ENCODE peak calls at places on chromosomes 1 and 21, in five cellular contexts. V is midbrain; D is GM13976; Y is stimulated activated CD8-positive, alpha-beta memory T cell treated with anti-CD3 and anti-CD28 coated beads, Interleukin-7, amount 100 ng/mL, for 1 hour; C is tibial nerve. L is an unnamed sample.
A peak's percentile ranks its signal among the peaks of the same experiment; 100 is the strongest.

GRCh38 chr1:28160677-28161328 is 15.7 kb downstream of the PTAFR start:
- DNase-seq in V (no peak), D (no peak), Y (no peak), C (no peak), L (no peak)

GRCh38 chr1:9099555-9099954 is 29.3 kb downstream of the GPR157 start:
- DNase-seq in V (no peak), D (no peak), Y (no peak), C (no peak), L (no peak)

GRCh38 chr1:8870118-8870517 is 8.4 kb downstream of the ENO1 start:
- DNase-seq in V (no peak), D (no peak), Y (no peak), C (no peak), L (no peak)

GRCh38 chr1:220843481-220844011 is 35.7 kb upstream of the HLX start:
- DNase-seq in V (no peak), D (no peak), Y (no peak), C (peak; percentile 21), L (no peak)

GRCh38 chr1:243734311-243734700 is 115.7 kb downstream of the AKT3 start:
- DNase-seq in V (no peak), D (no peak), Y (no peak), C (no peak), L (no peak)

GRCh38 chr1:192751260-192751659 is 57.6 kb upstream of the RGS2 start:
- DNase-seq in V (no peak), D (no peak), Y (no peak), C (no peak), L (no peak)

GRCh38 chr1:163084330-163084729 is 15.2 kb downstream of the RGS4 start:
- DNase-seq in V (no peak), D (no peak), Y (no peak), C (no peak), L (peak; percentile 39)

GRCh38 chr1:91687452-91687851 is 186.8 kb downstream of the CDC7 start:
- DNase-seq in V (no peak), D (no peak), Y (no peak), C (no peak), L (no peak)

GRCh38 chr1:72357411-72357810 is 75.1 kb upstream of the NEGR1 start:
- DNase-seq in V (no peak), D (no peak), Y (no peak), C (no peak), L (no peak)

GRCh38 chr1:238205045-238205662 is 314.4 kb upstream of the ZP4 start:
- DNase-seq in V (no peak), D (no peak), Y (no peak), C (no peak), L (peak; percentile 53)

GRCh38 chr1:99594205-99594604 is 51.7 kb upstream of the PALMD start:
- DNase-seq in V (no peak), D (no peak), Y (no peak), C (no peak), L (no peak)

GRCh38 chr1:206705187-206705586 is 20.5 kb downstream of the MAPKAPK2 start:
- DNase-seq in V (peak; percentile 24), D (no peak), Y (no peak), C (no peak), L (peak; percentile 98)

GRCh38 chr1:187157552-187157951 is 328.8 kb downstream of the PLA2G4A start:
- DNase-seq in V (no peak), D (no peak), Y (no peak), C (no peak), L (peak; percentile 90)

GRCh38 chr1:233613252-233614172 is at the start of gene KCNK1:
- DNase-seq in V (peak; percentile 62), D (peak; percentile 40), Y (no peak), C (no peak), L (peak; percentile 81)

GRCh38 chr1:202045699-202046098 is 35.3 kb downstream of the ELF3 start:
- DNase-seq in V (no peak), D (no peak), Y (no peak), C (no peak), L (peak; percentile 85)

GRCh38 chr21:45736042-45736704 is 92.6 kb downstream of the PCBP3 start:
- DNase-seq in V (no peak), D (peak; percentile 10), Y (no peak), C (no peak), L (peak; percentile 14)

GRCh38 chr1:222167111-222167510 is 380.8 kb downstream of the HHIPL2 start:
- DNase-seq in V (no peak), D (peak; percentile 21), Y (no peak), C (no peak), L (peak; percentile 41)

GRCh38 chr1:44212355-44213221 is 683 bp upstream of the DMAP1 start:
- DNase-seq in V (no peak), D (no peak), Y (no peak), C (no peak), L (peak; percentile 9)

GRCh38 chr1:225467193-225468020 is 39.6 kb upstream of the LBR start:
- DNase-seq in V (peak; percentile 22), D (peak; percentile 88), Y (peak; percentile 55), C (no peak), L (no peak)